ENCODE peak calls at places on chromosomes 1 and 21, in ten cellular contexts. X is T-helper 17 cell; Y is naive B cell; V is tibial nerve; F is NAMALWA; E is EL; H is uterus; P is NK-92 treated with Interleukin-12 subunit alpha and Interleukin-12 subunit beta, amount 100 ng/mL, for 24 hours; Q is stimulated activated CD4-positive, alpha-beta T cell treated with anti-CD3 and anti-CD28 coated beads, TNF-alpha, amount 100 ng/mL, for 1 hour; R is non-pigmented ciliary epithelial cell. D is an unnamed sample.

GRCh38 chr1:54271341-54271740 is 71.4 kb downstream of the MRPL37 start:
- DNase-seq in X (no peak), Y (no peak), V (no peak), F (no peak), E (no peak), H (no peak), P (no peak), Q (no peak), R (no peak), D (no peak)

GRCh38 chr1:16013220-16013907 is 4.5 kb downstream of the HSPB7 start:
- DNase-seq in X (no peak), Y (no peak), V (no peak), F (peak), E (peak), H (peak), P (no peak), Q (no peak), R (no peak), D (peak)

GRCh38 chr1:27071049-27071416 is 58.4 kb upstream of the TENT5B start:
- DNase-seq in X (no peak), Y (no peak), V (no peak), F (no peak), E (peak), H (no peak), P (no peak), Q (no peak), R (no peak), D (no peak)

GRCh38 chr1:112358061-112358770 is 37.8 kb upstream of the CTTNBP2NL start:
- DNase-seq in X (no peak), Y (no peak), V (no peak), F (no peak), E (no peak), H (no peak), P (no peak), Q (no peak), R (no peak), D (no peak)

GRCh38 chr1:15172405-15173259 is 19.1 kb downstream of the TMEM51 start:
- DNase-seq in X (no peak), Y (no peak), V (no peak), F (no peak), E (no peak), H (no peak), P (no peak), Q (no peak), R (no peak), D (no peak)

GRCh38 chr1:152906023-152906565 is 2.3 kb upstream of the IVL start:
- DNase-seq in X (no peak), Y (no peak), V (no peak), F (no peak), E (peak), H (no peak), P (peak), Q (no peak), R (no peak), D (no peak)

GRCh38 chr21:35244514-35244913 is 195.4 kb upstream of the RUNX1 start:
- DNase-seq in X (no peak), Y (no peak), V (no peak), F (no peak), E (no peak), H (no peak), P (no peak), Q (no peak), R (no peak), D (no peak)

GRCh38 chr1:65470766-65471165 is 50.3 kb downstream of the LEPR start:
- DNase-seq in X (no peak), Y (no peak), V (no peak), F (no peak), E (no peak), H (no peak), P (no peak), Q (no peak), R (no peak), D (no peak)

GRCh38 chr1:2516124-2516523 is 10.3 kb downstream of the PANK4 start:
- DNase-seq in X (no peak), Y (no peak), V (no peak), F (no peak), E (no peak), H (no peak), P (no peak), Q (no peak), R (no peak), D (no peak)

GRCh38 chr1:97901017-97901658 is 19.7 kb downstream of the DPYD start:
- DNase-seq in X (no peak), Y (no peak), V (no peak), F (no peak), E (peak), H (no peak), P (no peak), Q (no peak), R (no peak), D (no peak)

GRCh38 chr1:198443374-198444233 is 96.9 kb downstream of the ATP6V1G3 start:
- DNase-seq in X (no peak), Y (no peak), V (no peak), F (no peak), E (peak), H (no peak), P (no peak), Q (no peak), R (peak), D (peak)

GRCh38 chr1:168977618-168978017 is 128.9 kb upstream of the ATP1B1 start:
- DNase-seq in X (no peak), Y (no peak), V (no peak), F (no peak), E (no peak), H (no peak), P (no peak), Q (no peak), R (no peak), D (no peak)

GRCh38 chr21:14259669-14260458 is 43.9 kb downstream of the RBM11 start:
- DNase-seq in X (no peak), Y (peak), V (no peak), F (peak), E (peak), H (no peak), P (no peak), Q (no peak), R (peak), D (peak)

GRCh38 chr1:66331641-66332523 is 202.1 kb upstream of the SGIP1 start:
- DNase-seq in X (no peak), Y (peak), V (peak), F (peak), E (peak), H (peak), P (peak), Q (no peak), R (no peak), D (peak)

GRCh38 chr1:155193275-155193990 is 14.3 kb downstream of the THBS3 start:
- DNase-seq in X (peak), Y (peak), V (peak), F (peak), E (peak), H (peak), P (peak), Q (no peak), R (no peak), D (peak)

GRCh38 chr1:119327066-119327435 is 41.5 kb upstream of the HAO2 start:
- DNase-seq in X (no peak), Y (no peak), V (no peak), F (no peak), E (peak), H (peak), P (no peak), Q (no peak), R (no peak), D (no peak)

GRCh38 chr1:45040297-45040696 is 28.2 kb downstream of the UROD start:
- DNase-seq in X (no peak), Y (no peak), V (no peak), F (no peak), E (no peak), H (no peak), P (no peak), Q (no peak), R (no peak), D (no peak)

GRCh38 chr1:24936688-24937087 is 6.6 kb upstream of the RUNX3 start:
- DNase-seq in X (no peak), Y (no peak), V (no peak), F (no peak), E (no peak), H (no peak), P (no peak), Q (no peak), R (no peak), D (no peak)

GRCh38 chr21:45551816-45552695 is 9.8 kb upstream of the SLC19A1 start:
- DNase-seq in X (no peak), Y (no peak), V (no peak), F (no peak), E (no peak), H (no peak), P (no peak), Q (no peak), R (no peak), D (no peak)

GRCh38 chr1:53678948-53679825 is 59.8 kb downstream of the GLIS1 start:
- DNase-seq in X (no peak), Y (no peak), V (no peak), F (no peak), E (no peak), H (no peak), P (no peak), Q (no peak), R (no peak), D (no peak)

D was measured in astrocyte of the cerebellum.